ENCODE peak calls at places on chromosomes 11 and 22, in five cellular contexts. R is GM20000, E is choroid plexus epithelial cell, N is stomach, J is lower leg skin. U is an unnamed sample.

GRCh38 chr11:134642206-134642605 is 230.2 kb upstream of the B3GAT1 start:
- DNase-seq in N (no peak), E (no peak), R (no peak), J (no peak), U (peak)

GRCh38 chr11:73376803-73377629 is 817 bp downstream of the RELT start:
- DNase-seq in J (no peak), R (peak), N (peak), E (peak), U (no peak)

GRCh38 chr11:57422669-57423068 is 4.3 kb downstream of the SLC43A3 start:
- DNase-seq in R (no peak), N (no peak), J (no peak), E (no peak), U (no peak)

GRCh38 chr11:110374921-110375320 is 54.8 kb upstream of the FDX1 start:
- DNase-seq in J (no peak), N (no peak), R (no peak), E (peak), U (no peak)

GRCh38 chr11:44868455-44869421 is 81.9 kb downstream of the TP53I11 start:
- DNase-seq in R (no peak), J (no peak), N (no peak), E (no peak), U (no peak)

GRCh38 chr11:106133529-106133928 is 56.1 kb downstream of the AASDHPPT start:
- DNase-seq in J (no peak), E (peak), R (peak), N (no peak), U (no peak)

GRCh38 chr11:33559567-33559966 is 141.1 kb downstream of the C11orf91 start:
- DNase-seq in R (no peak), E (no peak), J (no peak), N (no peak), U (no peak)

GRCh38 chr11:107619926-107620325 is 29.0 kb downstream of the ELMOD1 start:
- DNase-seq in R (no peak), J (no peak), N (no peak), E (peak), U (no peak)

GRCh38 chr11:114479331-114479730 is 40.1 kb downstream of the REXO2 start:
- DNase-seq in J (no peak), N (no peak), R (no peak), E (no peak), U (no peak)

GRCh38 chr11:114134870-114135269 is 75.4 kb downstream of the ZBTB16 start:
- DNase-seq in J (no peak), R (no peak), E (peak), N (no peak), U (no peak)

GRCh38 chr11:13038366-13038765 is 29.2 kb downstream of the RASSF10 start:
- DNase-seq in E (no peak), N (no peak), R (no peak), J (no peak), U (no peak)

GRCh38 chr11:119362741-119363080 is 16.2 kb upstream of the MFRP start:
- DNase-seq in E (no peak), J (no peak), R (no peak), N (no peak), U (no peak)

GRCh38 chr11:14021738-14022137 is 59.2 kb downstream of the SPON1 start:
- DNase-seq in E (no peak), R (no peak), N (no peak), J (no peak), U (no peak)

GRCh38 chr11:18669629-18670162 is 28.9 kb upstream of the TMEM86A start:
- DNase-seq in N (no peak), R (no peak), J (no peak), E (no peak), U (no peak)

GRCh38 chr11:130940706-130941105 is 24.4 kb upstream of the SNX19 start:
- DNase-seq in R (no peak), N (no peak), J (no peak), E (no peak), U (no peak)

GRCh38 chr22:34135749-34136148 is 215.5 kb upstream of the LARGE1 start:
- DNase-seq in E (no peak), R (no peak), J (no peak), N (no peak), U (no peak)

GRCh38 chr11:63017306-63017974 is 1.8 kb upstream of the SLC22A8 start:
- DNase-seq in R (no peak), N (peak), J (no peak), E (peak), U (no peak)

GRCh38 chr11:46808804-46809431 is 37.2 kb downstream of the CKAP5 start:
- DNase-seq in R (no peak), J (no peak), N (no peak), E (peak), U (no peak)

GRCh38 chr11:125074511-125075241 is 11.6 kb downstream of the SLC37A2 start:
- DNase-seq in E (no peak), J (no peak), N (no peak), R (no peak), U (no peak)

GRCh38 chr11:64868904-64869570 is 9.4 kb downstream of the EHD1 start:
- DNase-seq in R (no peak), J (no peak), N (no peak), E (peak), U (no peak)

GRCh38 chr11:103656382-103656781 is 380.1 kb upstream of the DDI1 start:
- DNase-seq in E (no peak), R (no peak), N (no peak), J (no peak), U (no peak)

GRCh38 chr11:46336781-46337180 is 10.5 kb upstream of the DGKZ start:
- DNase-seq in J (no peak), E (peak), N (no peak), R (no peak), U (no peak)

GRCh38 chr11:91231226-91231625 is 993.4 kb upstream of the FAT3 start:
- DNase-seq in E (peak), R (no peak), N (no peak), J (no peak), U (no peak)

GRCh38 chr11:103800406-103801114 is 235.9 kb upstream of the DDI1 start:
- DNase-seq in N (no peak), R (no peak), J (no peak), E (peak), U (no peak)

GRCh38 chr22:39574779-39575551 is 4.4 kb downstream of the CACNA1I start:
- DNase-seq in R (no peak), E (peak), N (no peak), J (no peak), U (no peak)

GRCh38 chr11:56497010-56497409 is 5.8 kb upstream of the OR5M8 start:
- DNase-seq in J (no peak), N (no peak), E (no peak), R (no peak), U (no peak)

GRCh38 chr11:4025957-4026324 is 68.7 kb upstream of the RRM1 start:
- DNase-seq in J (no peak), E (peak), R (no peak), N (no peak), U (no peak)

GRCh38 chr11:130623909-130624668 is 175.6 kb downstream of the ADAMTS15 start:
- DNase-seq in J (no peak), E (peak), N (no peak), R (no peak), U (no peak)

GRCh38 chr22:43539572-43540533 is 128.0 kb downstream of the MPPED1 start:
- DNase-seq in E (no peak), N (no peak), R (no peak), J (no peak), U (peak)
- TF ChIP-seq CTCF in E (no peak), N (no peak), R (no peak), J (no peak), U (no peak)

GRCh38 chr22:45905326-45905923 is 71.5 kb downstream of the WNT7B start:
- DNase-seq in J (no peak), R (no peak), E (no peak), N (no peak), U (no peak)

GRCh38 chr22:45906946-45907345 is 70.0 kb downstream of the WNT7B start:
- DNase-seq in J (no peak), R (no peak), N (no peak), E (no peak), U (no peak)

GRCh38 chr22:45907378-45907777 is 69.6 kb downstream of the WNT7B start:
- DNase-seq in J (no peak), R (no peak), E (no peak), N (no peak), U (no peak)

GRCh38 chr22:45907996-45908395 is 69.0 kb downstream of the WNT7B start:
- DNase-seq in J (no peak), N (no peak), R (no peak), E (no peak), U (no peak)

DNA sequence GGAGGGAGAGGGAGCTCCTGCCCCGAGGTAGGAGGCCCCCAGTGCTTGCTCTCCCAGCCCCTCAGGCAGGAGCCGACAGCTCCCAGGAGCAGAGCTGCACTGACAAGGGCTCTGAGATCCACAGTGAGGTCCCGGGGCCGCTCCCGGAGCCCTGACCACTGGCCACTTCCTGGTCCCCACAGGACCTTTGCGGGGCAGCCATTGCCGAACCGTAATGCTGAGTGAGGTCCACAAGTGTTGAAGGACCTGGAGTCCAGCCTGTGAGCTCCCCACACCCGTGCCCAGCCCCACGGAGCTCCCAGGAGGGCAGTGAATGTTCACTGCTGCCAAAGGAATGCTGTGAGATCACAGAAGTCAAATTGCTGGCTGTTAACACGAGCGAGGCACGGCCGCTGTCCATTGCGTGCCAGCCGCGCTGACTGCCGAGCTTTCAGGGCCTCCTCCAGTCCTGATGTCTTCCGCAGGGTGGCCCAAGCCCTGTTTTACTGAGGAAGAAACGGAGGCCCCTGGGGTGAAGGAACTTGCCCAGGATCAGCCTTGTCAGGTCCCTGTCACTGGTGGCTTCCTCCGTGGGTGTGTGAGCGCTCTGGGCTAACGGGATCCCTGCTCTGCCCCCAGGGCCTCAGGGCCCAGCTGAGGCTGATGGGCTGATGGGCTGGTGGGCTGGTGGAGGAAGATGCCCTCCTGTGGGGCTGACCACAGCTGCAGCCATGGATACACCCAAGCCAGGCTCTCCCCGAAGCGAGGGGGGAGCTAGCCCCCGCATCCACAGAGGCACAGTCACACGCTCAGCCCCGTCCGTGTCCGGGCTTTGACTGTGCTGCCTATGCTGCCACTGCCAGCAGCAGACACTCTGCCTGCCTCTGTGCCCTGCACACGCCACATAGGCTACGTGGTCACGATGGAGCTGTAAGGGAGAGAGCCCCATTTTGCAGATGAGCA is 70.8 kb downstream of the WNT7B start:
- DNase-seq in N (no peak), R (no peak), E (peak), J (no peak), U (no peak)
- TF ChIP-seq CTCF in N (no peak), R (no peak), E (no peak), J (no peak), U (peak)

GRCh38 chr11:16336721-16337120 is 19.6 kb downstream of the SOX6 start:
- DNase-seq in N (no peak), R (no peak), J (no peak), E (no peak), U (no peak)
- TF ChIP-seq CTCF in N (no peak), R (no peak), J (no peak), E (no peak), U (no peak)

GRCh38 chr22:30947821-30948454 is 20.6 kb downstream of the MORC2 start:
- DNase-seq in R (peak), E (peak), J (no peak), N (no peak), U (no peak)

GRCh38 chr22:30947163-30947820 is 21.3 kb downstream of the MORC2 start:
- DNase-seq in R (no peak), E (no peak), J (peak), N (no peak), U (peak)

GRCh38 chr22:30948930-30949342 is 19.6 kb downstream of the MORC2 start:
- DNase-seq in N (no peak), R (no peak), J (no peak), E (no peak), U (peak)

GRCh38 chr22:30946354-30946753 is 22.2 kb downstream of the MORC2 start:
- DNase-seq in J (no peak), R (no peak), E (no peak), N (no peak), U (peak)

DNA sequence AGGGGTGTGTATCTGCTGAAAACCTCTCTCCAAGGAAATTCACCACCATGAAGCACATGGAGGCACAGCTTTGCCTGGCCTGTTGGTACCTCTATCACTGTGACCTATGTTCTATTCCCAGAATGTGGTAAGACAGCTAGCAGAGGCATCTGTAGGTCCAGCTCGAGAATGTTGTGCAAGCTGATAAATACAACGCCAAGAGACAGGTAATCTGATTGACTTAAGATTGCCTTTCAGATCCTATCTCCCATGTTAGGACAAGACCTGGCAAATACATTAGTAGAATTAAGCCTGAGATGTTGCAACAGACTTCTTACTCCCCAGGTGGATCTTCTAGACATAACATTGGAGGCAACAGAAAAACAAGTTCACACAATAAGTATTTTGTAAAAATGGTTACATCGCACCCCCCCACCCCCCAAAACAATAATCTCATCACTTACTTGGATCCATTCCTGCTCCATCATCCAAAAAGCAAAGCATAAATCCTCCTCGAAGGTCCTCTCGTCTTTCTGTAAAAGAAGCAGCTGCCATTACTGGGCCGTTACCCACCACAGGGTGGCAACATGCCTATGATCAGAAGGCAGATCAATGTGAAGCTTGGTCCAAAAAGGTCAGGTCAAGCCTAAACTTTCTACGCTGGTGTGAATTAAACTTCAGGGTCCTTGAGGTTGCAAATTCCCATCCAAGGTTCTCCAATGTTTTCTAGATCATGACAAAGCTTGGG is 18.5 kb downstream of the MORC2 start:
- DNase-seq in E (no peak), N (no peak), J (no peak), R (no peak), U (peak)
- TF ChIP-seq CTCF in E (peak), N (no peak), J (no peak), R (no peak), U (peak)

U was measured in osteocyte.